ENCODE peak calls at places on chromosomes 13 and 19, in four cellular contexts. One of them, this sample, is unnamed.

GRCh38 chr13:23500858-23501257 is 67.4 kb upstream of the SACS start:
- DNase-seq in hypothalamus: no peak
- DNase-seq in HEK293T: no peak
- DNase-seq in stimulated activated CD8-positive, alpha-beta memory T cell treated with anti-CD3 and anti-CD28 coated beads, Interleukin-15, amount 100 ng/mL, for 1 hour: no peak
- DNase-seq in this sample: no peak

GRCh38 chr13:99382428-99383133 is 75.4 kb upstream of the GPR183 start:
- DNase-seq in hypothalamus: no peak
- DNase-seq in HEK293T: no peak
- DNase-seq in stimulated activated CD8-positive, alpha-beta memory T cell treated with anti-CD3 and anti-CD28 coated beads, Interleukin-15, amount 100 ng/mL, for 1 hour: no peak
- DNase-seq in this sample: no peak

GRCh38 chr13:109979186-109979585 is 192.8 kb upstream of the IRS2 start:
- DNase-seq in hypothalamus: no peak
- DNase-seq in HEK293T: no peak
- DNase-seq in stimulated activated CD8-positive, alpha-beta memory T cell treated with anti-CD3 and anti-CD28 coated beads, Interleukin-15, amount 100 ng/mL, for 1 hour: no peak
- DNase-seq in this sample: no peak

GRCh38 chr19:29812080-29812880 is 489 bp downstream of the CCNE1 start:
- DNase-seq in hypothalamus: no peak
- DNase-seq in HEK293T: no peak
- DNase-seq in stimulated activated CD8-positive, alpha-beta memory T cell treated with anti-CD3 and anti-CD28 coated beads, Interleukin-15, amount 100 ng/mL, for 1 hour: no peak
- DNase-seq in this sample: no peak

GRCh38 chr13:59770451-59770850 is 393.3 kb downstream of the DIAPH3 start:
- DNase-seq in hypothalamus: no peak
- DNase-seq in HEK293T: no peak
- DNase-seq in stimulated activated CD8-positive, alpha-beta memory T cell treated with anti-CD3 and anti-CD28 coated beads, Interleukin-15, amount 100 ng/mL, for 1 hour: no peak
- DNase-seq in this sample: no peak

GRCh38 chr13:28347456-28348371 is 147.2 kb downstream of the FLT1 start:
- DNase-seq in hypothalamus: no peak
- DNase-seq in HEK293T: no peak
- DNase-seq in stimulated activated CD8-positive, alpha-beta memory T cell treated with anti-CD3 and anti-CD28 coated beads, Interleukin-15, amount 100 ng/mL, for 1 hour: no peak
- DNase-seq in this sample: no peak

GRCh38 chr13:51683537-51684050 is 99.3 kb downstream of the WDFY2 start:
- DNase-seq in hypothalamus: no peak
- DNase-seq in HEK293T: no peak
- DNase-seq in stimulated activated CD8-positive, alpha-beta memory T cell treated with anti-CD3 and anti-CD28 coated beads, Interleukin-15, amount 100 ng/mL, for 1 hour: no peak
- DNase-seq in this sample: no peak

GRCh38 chr13:72293206-72293605 is 426.2 kb upstream of the DACH1 start:
- DNase-seq in hypothalamus: no peak
- DNase-seq in HEK293T: no peak
- DNase-seq in stimulated activated CD8-positive, alpha-beta memory T cell treated with anti-CD3 and anti-CD28 coated beads, Interleukin-15, amount 100 ng/mL, for 1 hour: no peak
- DNase-seq in this sample: no peak

GRCh38 chr19:42048992-42049391 is 21.0 kb downstream of the GRIK5 start:
- DNase-seq in hypothalamus: no peak
- DNase-seq in HEK293T: no peak
- DNase-seq in stimulated activated CD8-positive, alpha-beta memory T cell treated with anti-CD3 and anti-CD28 coated beads, Interleukin-15, amount 100 ng/mL, for 1 hour: no peak
- DNase-seq in this sample: no peak

GRCh38 chr19:48303367-48303766 is 22.0 kb upstream of the EMP3 start:
- DNase-seq in hypothalamus: no peak
- DNase-seq in HEK293T: no peak
- DNase-seq in stimulated activated CD8-positive, alpha-beta memory T cell treated with anti-CD3 and anti-CD28 coated beads, Interleukin-15, amount 100 ng/mL, for 1 hour: no peak
- DNase-seq in this sample: no peak